ENCODE peak calls at places on chromosome 6, in five cellular contexts. F is WTC11, K is B cell, B is cardiac fibroblast, D is GM06990. N is an unnamed sample.

GRCh38 chr6:155314773-155315515 is 660 bp upstream of the TFB1M start:
- DNase-seq in F (no peak), K (no peak), B (peak), D (no peak), N (peak)

GRCh38 chr6:130613176-130613575 is 214.0 kb upstream of the SMLR1 start:
- DNase-seq in F (no peak), K (no peak), B (no peak), D (no peak), N (no peak)

GRCh38 chr6:43891072-43891870 is 121.3 kb downstream of the VEGFA start:
- DNase-seq in F (peak), K (no peak), B (no peak), D (no peak), N (no peak)

GRCh38 chr6:104642871-104643270 is 216.8 kb downstream of the HACE1 start:
- DNase-seq in F (no peak), K (no peak), B (peak), D (no peak), N (no peak)

GRCh38 chr6:143569035-143569434 is 57.5 kb upstream of the FUCA2 start:
- DNase-seq in F (no peak), K (no peak), B (peak), D (no peak), N (no peak)

GRCh38 chr6:146628350-146628749 is 29.6 kb downstream of the ADGB start:
- DNase-seq in F (no peak), K (no peak), B (no peak), D (no peak), N (no peak)

GRCh38 chr6:28884423-28885148 is 39.2 kb downstream of the TRIM27 start:
- DNase-seq in F (no peak), K (no peak), B (no peak), D (no peak), N (no peak)

GRCh38 chr6:90472716-90473115 is 114.2 kb downstream of the MAP3K7 start:
- DNase-seq in F (no peak), K (no peak), B (no peak), D (no peak), N (no peak)

GRCh38 chr6:161649841-161650240 is 376.0 kb upstream of the AGPAT4 start:
- DNase-seq in F (no peak), K (no peak), B (no peak), D (no peak), N (no peak)

GRCh38 chr6:27297857-27298730 is 14.0 kb downstream of the POM121L2 start:
- DNase-seq in F (peak), K (no peak), B (peak), D (no peak), N (no peak)

GRCh38 chr6:143513410-143513809 is 1.9 kb upstream of the FUCA2 start:
- DNase-seq in F (peak), K (no peak), B (no peak), D (no peak), N (peak)

GRCh38 chr6:165679326-165679725 is 16.3 kb upstream of the PDE10A start:
- DNase-seq in F (no peak), K (no peak), B (no peak), D (no peak), N (no peak)

GRCh38 chr6:119148825-119149525 is 70.5 kb upstream of the FAM184A start:
- DNase-seq in F (no peak), K (no peak), B (peak), D (no peak), N (no peak)
- TF ChIP-seq CTCF in F (peak), K (no peak), B (no peak), D (no peak), N (no peak)

GRCh38 chr6:89121934-89122333 is 4.1 kb upstream of the SRSF12 start:
- DNase-seq in F (no peak), K (no peak), B (no peak), D (no peak), N (no peak)

GRCh38 chr6:89116702-89117101 is 1.2 kb downstream of the SRSF12 start:
- DNase-seq in F (no peak), K (no peak), B (no peak), D (no peak), N (no peak)

GRCh38 chr6:89120371-89120770 is 2.5 kb upstream of the SRSF12 start:
- DNase-seq in F (no peak), K (no peak), B (no peak), D (no peak), N (no peak)

GRCh38 chr6:89118931-89119330 is 1.1 kb upstream of the SRSF12 start:
- DNase-seq in F (no peak), K (no peak), B (no peak), D (no peak), N (no peak)

GRCh38 chr6:89117285-89118108 is at the start of gene SRSF12:
- DNase-seq in F (peak), K (no peak), B (peak), D (peak), N (peak)
- TF ChIP-seq CTCF in F (no peak), K (no peak), B (no peak), D (no peak), N (no peak)

DNA sequence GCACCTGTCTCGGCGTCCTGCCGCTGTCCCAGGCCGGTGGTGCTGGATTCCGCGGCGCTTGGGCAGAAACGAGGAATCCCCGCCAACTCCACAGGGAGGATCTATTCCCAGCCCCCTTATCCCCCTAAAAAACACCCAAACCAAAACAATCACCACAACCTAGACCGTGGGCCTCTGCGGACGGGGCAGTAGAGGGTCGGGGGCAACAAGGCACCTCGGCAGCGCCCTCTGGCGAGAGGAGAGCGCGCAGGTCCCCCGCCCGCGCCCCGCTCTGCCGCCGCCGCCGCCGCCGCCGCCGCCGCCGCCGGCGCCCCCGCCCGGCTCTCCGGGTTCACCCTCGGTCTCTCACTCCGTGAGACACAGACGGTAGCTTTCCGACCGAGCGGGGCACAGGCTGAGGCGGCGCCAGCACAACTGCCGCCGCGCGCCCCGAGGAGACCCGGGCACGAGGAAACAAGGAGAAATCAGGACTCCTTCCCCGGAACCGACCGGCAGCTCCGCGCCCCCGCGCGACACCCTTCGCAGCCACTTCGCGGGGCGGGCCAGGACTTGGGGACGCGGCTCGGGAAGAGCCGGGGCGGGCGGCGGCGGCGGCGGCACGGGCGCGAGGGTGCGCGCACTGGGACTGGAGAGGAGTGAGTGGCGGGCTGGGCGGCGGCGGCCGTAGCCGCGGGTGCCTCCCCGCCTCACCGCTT is at the start of gene SLC35F1:
- DNase-seq in F (peak), K (no peak), B (peak), D (peak), N (peak)
- TF ChIP-seq CTCF in F (peak), K (no peak), B (peak), D (peak), N (peak)

GRCh38 chr6:6707143-6707542 is 118.6 kb downstream of the LY86 start:
- DNase-seq in F (no peak), K (no peak), B (no peak), D (no peak), N (no peak)
- TF ChIP-seq CTCF in F (no peak), K (no peak), B (no peak), D (no peak), N (no peak)

N was measured in GM10248.